ENCODE peak calls at places on chromosomes 11 and 22, in eight cellular contexts. X is foreskin fibroblast; L is RCC 7860; I is GM23338; D is stimulated activated naive CD4-positive, alpha-beta T cell; Q is ascending aorta; G is T1000; E is A172. S is an unnamed sample.
A peak's percentile ranks its signal among the peaks of the same experiment; 100 is the strongest.

GRCh38 chr11:29260939-29261705 is 755.7 kb downstream of the KCNA4 start:
- DNase-seq in X (peak; percentile 33), L (peak; percentile 73), I (no peak), D (no peak), Q (no peak), G (no peak), E (peak; percentile 77), S (peak; percentile 69)

GRCh38 chr11:122843281-122844150 is 5.2 kb downstream of the CRTAM start:
- DNase-seq in X (no peak), L (no peak), I (no peak), D (peak; percentile 58), Q (no peak), G (no peak), E (no peak), S (peak; percentile 16)

GRCh38 chr11:64918056-64918455 is 1.0 kb upstream of the ATG2A start:
- DNase-seq in X (peak; percentile 81), L (no peak), I (peak; percentile 43), D (no peak), Q (no peak), G (no peak), E (no peak), S (peak; percentile 37)

GRCh38 chr11:71201231-71201630 is 51.1 kb downstream of the SHANK2 start:
- DNase-seq in X (no peak), L (no peak), I (no peak), D (no peak), Q (no peak), G (no peak), E (no peak), S (no peak)

GRCh38 chr11:34653851-34654490 is 33.1 kb downstream of the EHF start:
- DNase-seq in X (peak; percentile 98), L (peak; percentile 98), I (no peak), D (no peak), Q (no peak), G (peak; percentile 80), E (peak; percentile 95), S (peak; percentile 88)

GRCh38 chr11:79265756-79266322 is 175.0 kb downstream of the TENM4 start:
- DNase-seq in X (peak; percentile 61), L (no peak), I (no peak), D (no peak), Q (no peak), G (no peak), E (no peak), S (no peak)

GRCh38 chr11:57357827-57358226 is 19.7 kb downstream of the P2RX3 start:
- DNase-seq in X (peak; percentile 45), L (no peak), I (no peak), D (no peak), Q (no peak), G (no peak), E (no peak), S (no peak)

GRCh38 chr11:60766547-60766946 is 9.9 kb downstream of the MS4A15 start:
- DNase-seq in X (no peak), L (no peak), I (no peak), D (no peak), Q (no peak), G (no peak), E (no peak), S (no peak)

GRCh38 chr22:48622891-48623545 is 1204.7 kb downstream of the BRD1 start:
- DNase-seq in X (no peak), L (no peak), I (no peak), D (no peak), Q (no peak), G (no peak), E (no peak), S (no peak)

GRCh38 chr22:35766654-35767580 is 49.2 kb downstream of the APOL5 start:
- DNase-seq in X (no peak), L (no peak), I (peak; percentile 56), D (no peak), Q (no peak), G (no peak), E (no peak), S (no peak)

S was measured in Daoy.